ENCODE peak calls at places on chromosomes 11 and 22, in ten cellular contexts. I is heart left ventricle, N is right lobe of liver, Z is K562, D is psoas muscle, F is suprapubic skin, E is ascending aorta, R is right atrium auricular region, A is OCI-LY7, K is Peyer's patch. H is an unnamed sample.

GRCh38 chr11:19725379-19726079 is 12.9 kb downstream of the NAV2 start:
- DNase-seq in I (no peak), N (peak), Z (no peak), D (peak), F (no peak), E (peak), R (no peak), A (no peak), K (no peak), H (no peak)

GRCh38 chr11:12287374-12288211 is 89.8 kb upstream of the PARVA start:
- DNase-seq in I (no peak), N (peak), Z (peak), D (peak), F (peak), E (peak), R (peak), A (no peak), K (no peak), H (no peak)

GRCh38 chr22:17817079-17817478 is 42.8 kb upstream of the BID start:
- DNase-seq in I (no peak), N (no peak), Z (no peak), D (no peak), F (no peak), E (no peak), R (no peak), A (no peak), K (no peak), H (no peak)

GRCh38 chr22:43240614-43241013 is 53.7 kb upstream of the TTLL12 start:
- DNase-seq in I (no peak), N (no peak), Z (peak), D (no peak), F (no peak), E (no peak), R (no peak), A (no peak), K (no peak), H (no peak)

GRCh38 chr11:9160166-9160565 is 68.8 kb upstream of the SCUBE2 start:
- DNase-seq in I (no peak), N (no peak), Z (no peak), D (no peak), F (no peak), E (no peak), R (no peak), A (no peak), K (no peak), H (no peak)

GRCh38 chr11:114061053-114062049 is 1.8 kb downstream of the ZBTB16 start:
- DNase-seq in I (peak), N (peak), Z (peak), D (peak), F (peak), E (no peak), R (no peak), A (no peak), K (no peak), H (no peak)

GRCh38 chr11:3109921-3110706 is 52.9 kb upstream of the CARS1 start:
- DNase-seq in I (peak), N (peak), Z (peak), D (peak), F (peak), E (peak), R (no peak), A (peak), K (no peak), H (no peak)

GRCh38 chr11:96384156-96384555 is 5.6 kb downstream of the CCDC82 start:
- DNase-seq in I (no peak), N (no peak), Z (no peak), D (no peak), F (no peak), E (no peak), R (no peak), A (no peak), K (no peak), H (no peak)

GRCh38 chr11:70158201-70158600 is 44.9 kb upstream of the FADD start:
- DNase-seq in I (no peak), N (no peak), Z (peak), D (peak), F (no peak), E (no peak), R (no peak), A (no peak), K (no peak), H (no peak)

GRCh38 chr11:75337195-75337654 is 14.2 kb downstream of the ARRB1 start:
- DNase-seq in I (no peak), N (no peak), Z (no peak), D (peak), F (no peak), E (peak), R (peak), A (no peak), K (no peak), H (no peak)

GRCh38 chr22:40819741-40820140 is 595 bp upstream of the SLC25A17 start:
- DNase-seq in I (no peak), N (no peak), Z (no peak), D (no peak), F (no peak), E (no peak), R (no peak), A (peak), K (no peak), H (no peak)

GRCh38 chr11:70212227-70212811 is 9.2 kb downstream of the FADD start:
- DNase-seq in I (no peak), N (no peak), Z (no peak), D (no peak), F (no peak), E (no peak), R (no peak), A (no peak), K (no peak), H (no peak)

GRCh38 chr22:49487950-49488349 is 339.7 kb downstream of the BRD1 start:
- DNase-seq in I (no peak), N (no peak), Z (no peak), D (no peak), F (no peak), E (no peak), R (no peak), A (no peak), K (no peak), H (no peak)

GRCh38 chr22:24758164-24758799 is 16.2 kb downstream of the PIWIL3 start:
- DNase-seq in I (no peak), N (peak), Z (peak), D (peak), F (no peak), E (peak), R (no peak), A (peak), K (peak), H (peak)

GRCh38 chr22:37330200-37331033 is 48.1 kb downstream of the CYTH4 start:
- DNase-seq in I (no peak), N (no peak), Z (peak), D (no peak), F (no peak), E (no peak), R (no peak), A (peak), K (peak), H (no peak)

GRCh38 chr22:42313804-42314581 is 43.5 kb upstream of the TCF20 start:
- DNase-seq in I (no peak), N (peak), Z (peak), D (no peak), F (no peak), E (no peak), R (no peak), A (peak), K (peak), H (peak)

GRCh38 chr22:30396871-30397655 is at the start of gene SEC14L2:
- DNase-seq in I (peak), N (peak), Z (no peak), D (peak), F (peak), E (peak), R (peak), A (no peak), K (peak), H (peak)

DNA sequence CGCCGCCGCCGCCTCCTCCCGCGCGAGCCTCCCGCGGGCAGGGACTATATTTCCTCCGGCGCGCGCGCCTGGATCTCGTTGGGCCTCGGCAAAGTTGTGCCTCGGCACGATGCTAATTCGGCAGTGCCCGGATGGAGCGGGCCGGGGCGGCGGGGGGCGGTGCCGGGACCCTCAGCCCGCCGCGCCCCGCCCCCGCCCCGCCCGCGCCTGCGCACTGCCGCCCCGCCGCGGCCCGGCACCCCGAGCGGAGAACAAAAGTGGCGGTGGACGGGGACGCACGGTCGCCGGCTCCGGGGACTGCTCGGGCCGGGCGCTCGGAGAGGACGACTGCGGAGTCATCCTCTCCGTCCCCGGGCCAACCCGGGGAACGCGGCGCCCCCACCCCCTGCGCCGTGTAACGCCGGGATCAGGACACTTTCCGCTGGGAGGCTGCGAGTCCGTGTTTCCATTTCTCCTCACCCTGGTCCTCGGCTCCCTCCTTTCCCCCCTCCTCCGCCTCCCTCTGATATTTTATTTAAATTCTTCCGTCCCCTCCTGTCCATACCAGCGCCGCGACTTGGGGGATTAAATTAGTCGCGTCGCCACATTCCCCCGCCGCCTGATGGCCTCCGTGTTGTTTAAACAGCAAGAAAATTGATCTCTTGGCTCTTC is at the start of gene PHF21B:
- DNase-seq in I (peak), N (no peak), Z (peak), D (peak), F (no peak), E (no peak), R (no peak), A (peak), K (no peak), H (no peak)
- H3K27ac ChIP-seq in I (no peak), N (no peak), Z (no peak), D (no peak), F (no peak), E (no peak), R (peak), A (no peak), K (no peak), H (no peak)

DNA sequence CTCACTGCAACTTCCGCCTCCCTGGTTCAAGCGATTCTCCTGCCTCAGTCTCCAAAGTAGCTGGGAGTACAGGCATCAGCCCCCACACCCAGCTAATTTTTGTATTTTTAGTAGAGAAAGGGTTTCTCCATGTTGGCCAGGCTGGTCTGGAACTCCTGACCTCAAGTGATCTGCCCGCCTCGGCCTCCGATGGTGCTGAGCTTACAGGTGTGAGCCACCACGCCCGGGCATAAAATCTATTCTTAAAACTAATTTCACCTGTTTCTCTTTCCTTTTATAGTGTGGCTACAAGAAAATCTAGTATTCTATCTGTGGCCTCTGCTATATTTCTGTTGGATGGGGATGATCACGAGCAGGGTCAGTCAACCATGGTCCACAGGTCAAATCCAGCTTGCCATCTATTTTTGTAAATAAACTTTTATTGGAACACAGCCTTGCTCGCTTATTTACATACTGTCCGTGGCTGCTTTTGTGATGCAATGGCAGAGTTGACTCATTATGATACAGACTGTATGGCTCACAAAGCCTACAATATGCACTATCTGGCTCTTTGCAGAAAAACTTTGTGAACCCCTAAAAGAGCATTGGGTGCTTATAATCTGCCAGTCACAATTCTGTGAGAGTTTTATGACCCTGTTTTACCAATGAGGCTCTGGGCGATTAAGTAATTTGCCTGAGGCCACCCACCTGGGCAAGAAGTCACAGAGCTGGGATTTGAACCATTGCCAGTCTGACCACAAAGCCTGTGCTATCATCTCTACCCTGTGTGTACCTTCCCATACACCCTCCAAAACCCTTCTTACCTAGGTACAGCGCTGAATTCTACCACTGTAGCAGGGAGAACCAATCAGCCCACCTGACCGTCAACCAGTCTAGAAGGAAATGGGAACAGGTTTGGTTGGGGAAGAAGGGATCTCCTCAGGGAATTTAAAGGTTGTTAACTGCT is 28.3 kb downstream of the SLC1A2 start:
- DNase-seq in I (no peak), N (peak), Z (no peak), D (no peak), F (no peak), E (no peak), R (no peak), A (no peak), K (peak), H (no peak)
- H3K27ac ChIP-seq in I (no peak), N (peak), Z (no peak), D (no peak), F (no peak), E (peak), R (no peak), A (no peak), K (no peak), H (no peak)

GRCh38 chr11:64987998-64988854 is 8.5 kb downstream of the BATF2 start:
- DNase-seq in I (no peak), N (no peak), Z (no peak), D (no peak), F (no peak), E (no peak), R (no peak), A (peak), K (no peak), H (no peak)

GRCh38 chr11:64994318-64994717 is 2.5 kb downstream of the BATF2 start:
- DNase-seq in I (no peak), N (no peak), Z (no peak), D (no peak), F (no peak), E (no peak), R (no peak), A (no peak), K (no peak), H (no peak)

GRCh38 chr11:64990222-64990918 is 6.4 kb downstream of the BATF2 start:
- DNase-seq in I (peak), N (peak), Z (no peak), D (peak), F (no peak), E (no peak), R (peak), A (peak), K (peak), H (no peak)

GRCh38 chr11:64989416-64989815 is 7.4 kb downstream of the BATF2 start:
- DNase-seq in I (no peak), N (no peak), Z (no peak), D (no peak), F (no peak), E (no peak), R (no peak), A (no peak), K (no peak), H (no peak)
- H3K27ac ChIP-seq in I (peak), N (peak), Z (peak), D (peak), F (no peak), E (no peak), R (peak), A (peak), K (peak), H (no peak)

GRCh38 chr11:85167038-85167437 is 460.1 kb downstream of the DLG2 start:
- DNase-seq in I (no peak), N (no peak), Z (no peak), D (no peak), F (no peak), E (no peak), R (no peak), A (no peak), K (no peak), H (no peak)

GRCh38 chr11:85170184-85170583 is 457.0 kb downstream of the DLG2 start:
- DNase-seq in I (no peak), N (no peak), Z (no peak), D (no peak), F (no peak), E (no peak), R (no peak), A (no peak), K (no peak), H (no peak)

GRCh38 chr11:85164743-85165142 is 462.4 kb downstream of the DLG2 start:
- DNase-seq in I (no peak), N (no peak), Z (no peak), D (no peak), F (no peak), E (no peak), R (no peak), A (no peak), K (no peak), H (no peak)

GRCh38 chr11:85167471-85167870 is 459.7 kb downstream of the DLG2 start:
- DNase-seq in I (no peak), N (no peak), Z (no peak), D (no peak), F (no peak), E (no peak), R (no peak), A (no peak), K (no peak), H (no peak)

GRCh38 chr11:85165819-85166218 is 461.3 kb downstream of the DLG2 start:
- DNase-seq in I (no peak), N (no peak), Z (no peak), D (no peak), F (no peak), E (no peak), R (no peak), A (no peak), K (no peak), H (no peak)
- H3K27ac ChIP-seq in I (no peak), N (no peak), Z (no peak), D (no peak), F (no peak), E (no peak), R (no peak), A (no peak), K (no peak), H (no peak)

GRCh38 chr11:111777094-111778046 is 11.2 kb upstream of the PPP2R1B start:
- DNase-seq in I (no peak), N (peak), Z (peak), D (no peak), F (no peak), E (no peak), R (no peak), A (peak), K (no peak), H (peak)
- H3K27ac ChIP-seq in I (no peak), N (peak), Z (peak), D (no peak), F (no peak), E (no peak), R (no peak), A (peak), K (no peak), H (no peak)

H was measured in naive thymus-derived CD4-positive, alpha-beta T cell.